ENCODE peak calls at places on chromosomes 4 and X, in ten cellular contexts. One of them, this sample, is unnamed.

GRCh38 chr4:1300466-1301455 is 11.1 kb downstream of the MAEA start:
- DNase-seq in tibial nerve: no peak
- DNase-seq in omental fat pad: peak; percentile 56
- DNase-seq in fibroblast of lung: peak; percentile 71
- DNase-seq in neural progenitor cell: no peak
- DNase-seq in NB4: peak; percentile 100
- DNase-seq in upper lobe of left lung: peak; percentile 84
- DNase-seq in breast epithelium: no peak
- DNase-seq in AG09319: no peak
- DNase-seq in Calu3: no peak
- DNase-seq in this sample: no peak

GRCh38 chr4:6991771-6992557 is 51.2 kb upstream of the TADA2B start:
- DNase-seq in tibial nerve: no peak
- DNase-seq in upper lobe of left lung: no peak
- DNase-seq in breast epithelium: no peak
- DNase-seq in Calu3: no peak
- DNase-seq in omental fat pad: no peak
- DNase-seq in fibroblast of lung: peak; percentile 85
- DNase-seq in AG09319: peak; percentile 68
- DNase-seq in neural progenitor cell: no peak
- DNase-seq in NB4: peak; percentile 27
- DNase-seq in this sample: no peak

GRCh38 chrX:11287505-11287904 is 5.7 kb upstream of the AMELX start:
- DNase-seq in Calu3: peak; percentile 2
- DNase-seq in omental fat pad: no peak
- DNase-seq in AG09319: no peak
- DNase-seq in tibial nerve: no peak
- DNase-seq in upper lobe of left lung: no peak
- DNase-seq in NB4: no peak
- DNase-seq in breast epithelium: no peak
- DNase-seq in fibroblast of lung: peak; percentile 33
- DNase-seq in neural progenitor cell: no peak
- DNase-seq in this sample: no peak

GRCh38 chr4:122963222-122963621 is 40.8 kb upstream of the NUDT6 start:
- DNase-seq in tibial nerve: no peak
- DNase-seq in fibroblast of lung: peak; percentile 39
- DNase-seq in AG09319: no peak
- DNase-seq in neural progenitor cell: no peak
- DNase-seq in upper lobe of left lung: no peak
- DNase-seq in omental fat pad: no peak
- DNase-seq in Calu3: no peak
- DNase-seq in NB4: peak; percentile 30
- DNase-seq in breast epithelium: no peak
- DNase-seq in this sample: no peak

GRCh38 chr4:2048831-2049230 is 10.3 kb upstream of the NAT8L start:
- DNase-seq in fibroblast of lung: no peak
- DNase-seq in AG09319: no peak
- DNase-seq in Calu3: no peak
- DNase-seq in tibial nerve: no peak
- DNase-seq in NB4: peak; percentile 2
- DNase-seq in upper lobe of left lung: no peak
- DNase-seq in breast epithelium: no peak
- DNase-seq in neural progenitor cell: no peak
- DNase-seq in omental fat pad: no peak
- DNase-seq in this sample: no peak

GRCh38 chrX:103212749-103213457 is 2.0 kb upstream of the BEX4 start:
- DNase-seq in omental fat pad: no peak
- DNase-seq in NB4: no peak
- DNase-seq in upper lobe of left lung: no peak
- DNase-seq in breast epithelium: no peak
- DNase-seq in tibial nerve: no peak
- DNase-seq in Calu3: no peak
- DNase-seq in fibroblast of lung: no peak
- DNase-seq in neural progenitor cell: no peak
- DNase-seq in AG09319: no peak
- DNase-seq in this sample: no peak

GRCh38 chr4:8355306-8355705 is 85.2 kb downstream of the ACOX3 start:
- DNase-seq in breast epithelium: no peak
- DNase-seq in tibial nerve: no peak
- DNase-seq in fibroblast of lung: no peak
- DNase-seq in NB4: no peak
- DNase-seq in neural progenitor cell: no peak
- DNase-seq in AG09319: no peak
- DNase-seq in omental fat pad: no peak
- DNase-seq in Calu3: no peak
- DNase-seq in upper lobe of left lung: no peak
- DNase-seq in this sample: no peak

GRCh38 chrX:40877869-40878268 is 142.5 kb upstream of the MED14 start:
- DNase-seq in omental fat pad: no peak
- DNase-seq in neural progenitor cell: no peak
- DNase-seq in AG09319: no peak
- DNase-seq in NB4: peak; percentile 31
- DNase-seq in fibroblast of lung: peak; percentile 67
- DNase-seq in breast epithelium: no peak
- DNase-seq in tibial nerve: no peak
- DNase-seq in upper lobe of left lung: no peak
- DNase-seq in Calu3: peak; percentile 8
- DNase-seq in this sample: no peak

GRCh38 chr4:33837043-33837442 is 2407.3 kb downstream of the ARAP2 start:
- DNase-seq in breast epithelium: no peak
- DNase-seq in NB4: no peak
- DNase-seq in Calu3: no peak
- DNase-seq in omental fat pad: no peak
- DNase-seq in fibroblast of lung: peak; percentile 79
- DNase-seq in tibial nerve: no peak
- DNase-seq in AG09319: no peak
- DNase-seq in neural progenitor cell: no peak
- DNase-seq in upper lobe of left lung: no peak
- DNase-seq in this sample: no peak

GRCh38 chr4:101282076-101282844 is 65.1 kb downstream of the PPP3CA start:
- DNase-seq in neural progenitor cell: no peak
- DNase-seq in omental fat pad: no peak
- DNase-seq in AG09319: no peak
- DNase-seq in NB4: peak; percentile 77
- DNase-seq in tibial nerve: no peak
- DNase-seq in upper lobe of left lung: peak; percentile 34
- DNase-seq in fibroblast of lung: no peak
- DNase-seq in breast epithelium: no peak
- DNase-seq in Calu3: no peak
- DNase-seq in this sample: no peak

GRCh38 chr4:87985097-87985886 is 9.8 kb downstream of the SPP1 start:
- DNase-seq in breast epithelium: no peak
- DNase-seq in Calu3: peak; percentile 79
- DNase-seq in NB4: peak; percentile 71
- DNase-seq in tibial nerve: no peak
- DNase-seq in omental fat pad: no peak
- DNase-seq in upper lobe of left lung: peak; percentile 61
- DNase-seq in fibroblast of lung: peak; percentile 43
- DNase-seq in neural progenitor cell: peak; percentile 70
- DNase-seq in AG09319: no peak
- DNase-seq in this sample: no peak

GRCh38 chrX:133590703-133591505 is 175.6 kb upstream of the GPC4 start:
- DNase-seq in upper lobe of left lung: no peak
- DNase-seq in breast epithelium: no peak
- DNase-seq in neural progenitor cell: no peak
- DNase-seq in omental fat pad: no peak
- DNase-seq in fibroblast of lung: peak; percentile 39
- DNase-seq in Calu3: no peak
- DNase-seq in NB4: no peak
- DNase-seq in AG09319: no peak
- DNase-seq in tibial nerve: no peak
- DNase-seq in this sample: no peak

GRCh38 chr4:101790521-101791188 is at the start of gene BANK1:
- DNase-seq in AG09319: no peak
- DNase-seq in breast epithelium: no peak
- DNase-seq in omental fat pad: no peak
- DNase-seq in upper lobe of left lung: peak; percentile 72
- DNase-seq in Calu3: peak; percentile 67
- DNase-seq in NB4: peak; percentile 89
- DNase-seq in fibroblast of lung: peak; percentile 29
- DNase-seq in tibial nerve: no peak
- DNase-seq in neural progenitor cell: peak; percentile 88
- DNase-seq in this sample: peak; percentile 45

GRCh38 chrX:54452920-54453319 is 12.7 kb downstream of the TSR2 start:
- DNase-seq in fibroblast of lung: peak; percentile 6
- DNase-seq in NB4: peak; percentile 17
- DNase-seq in AG09319: no peak
- DNase-seq in omental fat pad: no peak
- DNase-seq in upper lobe of left lung: no peak
- DNase-seq in neural progenitor cell: peak; percentile 57
- DNase-seq in Calu3: no peak
- DNase-seq in breast epithelium: no peak
- DNase-seq in tibial nerve: no peak
- DNase-seq in this sample: no peak

GRCh38 chr4:111883557-111883999 is 261.7 kb upstream of the FAM241A start:
- DNase-seq in upper lobe of left lung: no peak
- DNase-seq in AG09319: no peak
- DNase-seq in NB4: no peak
- DNase-seq in tibial nerve: no peak
- DNase-seq in fibroblast of lung: no peak
- DNase-seq in Calu3: no peak
- DNase-seq in breast epithelium: no peak
- DNase-seq in omental fat pad: no peak
- DNase-seq in neural progenitor cell: peak; percentile 71
- DNase-seq in this sample: no peak

GRCh38 chrX:42496239-42496638 is 281.7 kb downstream of the PPP1R2C start:
- DNase-seq in Calu3: no peak
- DNase-seq in NB4: no peak
- DNase-seq in neural progenitor cell: no peak
- DNase-seq in breast epithelium: no peak
- DNase-seq in AG09319: no peak
- DNase-seq in tibial nerve: no peak
- DNase-seq in omental fat pad: no peak
- DNase-seq in fibroblast of lung: no peak
- DNase-seq in upper lobe of left lung: no peak
- DNase-seq in this sample: no peak

GRCh38 chr4:186283311-186283710 is 17.3 kb downstream of the F11 start:
- DNase-seq in omental fat pad: no peak
- DNase-seq in neural progenitor cell: no peak
- DNase-seq in breast epithelium: no peak
- DNase-seq in Calu3: no peak
- DNase-seq in fibroblast of lung: no peak
- DNase-seq in tibial nerve: no peak
- DNase-seq in NB4: no peak
- DNase-seq in AG09319: no peak
- DNase-seq in upper lobe of left lung: no peak
- DNase-seq in this sample: no peak

GRCh38 chrX:106401965-106402559 is 209.7 kb upstream of the RADX start:
- DNase-seq in NB4: no peak
- DNase-seq in breast epithelium: no peak
- DNase-seq in omental fat pad: no peak
- DNase-seq in upper lobe of left lung: no peak
- DNase-seq in Calu3: no peak
- DNase-seq in fibroblast of lung: no peak
- DNase-seq in tibial nerve: no peak
- DNase-seq in neural progenitor cell: no peak
- DNase-seq in AG09319: no peak
- DNase-seq in this sample: no peak

GRCh38 chrX:106404512-106404911 is 207.3 kb upstream of the RADX start:
- DNase-seq in fibroblast of lung: no peak
- DNase-seq in omental fat pad: no peak
- DNase-seq in upper lobe of left lung: no peak
- DNase-seq in breast epithelium: no peak
- DNase-seq in tibial nerve: no peak
- DNase-seq in Calu3: peak; percentile 10
- DNase-seq in AG09319: no peak
- DNase-seq in neural progenitor cell: no peak
- DNase-seq in NB4: no peak
- DNase-seq in this sample: no peak
- TF ChIP-seq CTCF in fibroblast of lung: no peak
- TF ChIP-seq CTCF in omental fat pad: no peak
- TF ChIP-seq CTCF in upper lobe of left lung: no peak
- TF ChIP-seq CTCF in breast epithelium: no peak
- TF ChIP-seq CTCF in tibial nerve: no peak
- TF ChIP-seq CTCF in Calu3: no peak
- TF ChIP-seq CTCF in AG09319: no peak
- TF ChIP-seq CTCF in neural progenitor cell: peak; percentile 42
- TF ChIP-seq CTCF in NB4: no peak
- TF ChIP-seq CTCF in this sample: no peak

GRCh38 chr4:25792200-25792791 is 70.5 kb downstream of the SEL1L3 start:
- DNase-seq in upper lobe of left lung: peak; percentile 61
- DNase-seq in tibial nerve: no peak
- DNase-seq in omental fat pad: no peak
- DNase-seq in NB4: peak; percentile 61
- DNase-seq in breast epithelium: no peak
- DNase-seq in Calu3: peak; percentile 71
- DNase-seq in AG09319: no peak
- DNase-seq in neural progenitor cell: peak; percentile 46
- DNase-seq in fibroblast of lung: no peak
- DNase-seq in this sample: no peak
- TF ChIP-seq CTCF in upper lobe of left lung: peak; percentile 22
- TF ChIP-seq CTCF in tibial nerve: no peak
- TF ChIP-seq CTCF in omental fat pad: no peak
- TF ChIP-seq CTCF in NB4: peak; percentile 81
- TF ChIP-seq CTCF in breast epithelium: no peak
- TF ChIP-seq CTCF in Calu3: peak; percentile 59
- TF ChIP-seq CTCF in AG09319: no peak
- TF ChIP-seq CTCF in neural progenitor cell: peak; percentile 67
- TF ChIP-seq CTCF in fibroblast of lung: peak; percentile 38
- TF ChIP-seq CTCF in this sample: no peak

DNA sequence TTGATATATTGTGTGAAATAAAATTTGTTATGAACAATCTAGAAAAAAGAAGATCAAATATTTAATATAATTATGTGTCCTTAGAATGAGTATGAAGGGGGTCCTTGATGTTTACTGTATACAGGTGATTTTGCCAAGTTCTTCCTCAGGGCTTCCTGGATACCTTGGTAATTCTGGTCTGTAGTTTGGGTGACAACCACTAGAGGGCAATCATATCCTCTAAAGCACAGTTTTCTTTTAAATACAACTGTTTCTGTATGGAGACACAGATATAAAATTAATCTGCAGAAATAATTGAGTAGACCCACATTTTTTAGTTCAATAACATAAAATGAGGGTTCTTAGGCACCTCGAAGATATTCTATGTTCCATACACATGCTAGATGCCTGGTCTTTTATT is 157.7 kb downstream of the SPANXN1 start:
- DNase-seq in Calu3: peak; percentile 21
- DNase-seq in AG09319: no peak
- DNase-seq in upper lobe of left lung: no peak
- DNase-seq in neural progenitor cell: peak; percentile 38
- DNase-seq in omental fat pad: no peak
- DNase-seq in breast epithelium: no peak
- DNase-seq in tibial nerve: no peak
- DNase-seq in fibroblast of lung: peak; percentile 25
- DNase-seq in NB4: peak; percentile 31
- DNase-seq in this sample: no peak
- TF ChIP-seq CTCF in Calu3: no peak
- TF ChIP-seq CTCF in AG09319: peak; percentile 47
- TF ChIP-seq CTCF in upper lobe of left lung: peak; percentile 54
- TF ChIP-seq CTCF in neural progenitor cell: peak; percentile 70
- TF ChIP-seq CTCF in omental fat pad: no peak
- TF ChIP-seq CTCF in breast epithelium: no peak
- TF ChIP-seq CTCF in tibial nerve: peak; percentile 69
- TF ChIP-seq CTCF in fibroblast of lung: peak; percentile 52
- TF ChIP-seq CTCF in NB4: peak; percentile 50
- TF ChIP-seq CTCF in this sample: no peak

DNA sequence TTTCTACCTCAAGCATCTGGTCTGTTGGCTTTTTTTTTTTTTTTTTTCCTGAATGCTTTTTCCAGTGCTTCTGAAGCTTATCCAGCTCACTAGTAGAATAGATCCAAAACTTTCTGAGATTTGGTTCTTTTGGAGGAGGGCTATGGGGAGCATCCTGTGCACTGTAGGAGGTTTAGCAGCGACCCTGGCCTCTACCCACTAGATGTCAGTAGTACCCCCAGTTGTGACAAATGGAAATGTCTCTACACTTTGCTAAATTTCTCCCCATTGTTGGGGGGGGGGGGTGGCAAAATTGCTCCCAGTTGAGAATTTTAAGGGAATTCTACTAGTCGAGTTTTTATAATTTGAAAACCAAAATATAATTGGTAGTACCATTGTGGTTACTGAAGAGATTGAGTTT is 23.0 kb upstream of the PPA2 start:
- DNase-seq in fibroblast of lung: no peak
- DNase-seq in upper lobe of left lung: no peak
- DNase-seq in neural progenitor cell: peak; percentile 37
- DNase-seq in tibial nerve: no peak
- DNase-seq in Calu3: peak; percentile 15
- DNase-seq in NB4: no peak
- DNase-seq in AG09319: no peak
- DNase-seq in breast epithelium: no peak
- DNase-seq in omental fat pad: no peak
- DNase-seq in this sample: no peak
- TF ChIP-seq CTCF in fibroblast of lung: no peak
- TF ChIP-seq CTCF in upper lobe of left lung: no peak
- TF ChIP-seq CTCF in neural progenitor cell: peak; percentile 53
- TF ChIP-seq CTCF in tibial nerve: no peak
- TF ChIP-seq CTCF in Calu3: no peak
- TF ChIP-seq CTCF in NB4: peak; percentile 38
- TF ChIP-seq CTCF in AG09319: no peak
- TF ChIP-seq CTCF in breast epithelium: no peak
- TF ChIP-seq CTCF in omental fat pad: no peak
- TF ChIP-seq CTCF in this sample: no peak

This sample was measured in natural killer cell.